ENCODE peak calls at places on chromosomes 5 and 9, in five cellular contexts. F is H9, D is IMR-90, U is H1, P is mesenchymal stem cell. L is an unnamed sample.

GRCh38 chr9:79801459-79801858 is 229.7 kb downstream of the TLE4 start:
- DNase-seq in U (no peak), F (no peak), P (peak; percentile 3), D (no peak), L (no peak)

GRCh38 chr9:110282023-110282766 is 25.9 kb upstream of the TXN start:
- DNase-seq in F (no peak), P (no peak), D (no peak), U (no peak), L (no peak)

GRCh38 chr9:120308495-120308894 is 271.5 kb downstream of the CDK5RAP2 start:
- DNase-seq in D (no peak), F (peak; percentile 62), P (no peak), U (no peak), L (no peak)

GRCh38 chr5:89936576-89936975 is 473.0 kb downstream of the CETN3 start:
- DNase-seq in P (no peak), U (no peak), D (no peak), F (no peak), L (no peak)

GRCh38 chr9:38112010-38112409 is 43.0 kb upstream of the SHB start:
- DNase-seq in F (no peak), P (no peak), U (no peak), D (no peak), L (no peak)

GRCh38 chr5:134948929-134949328 is 18.8 kb upstream of the CATSPER3 start:
- DNase-seq in D (peak; percentile 48), P (no peak), F (no peak), U (no peak), L (no peak)

GRCh38 chr5:21654-22233 is 70.2 kb upstream of the PLEKHG4B start:
- DNase-seq in F (no peak), U (no peak), P (no peak), D (peak; percentile 18), L (no peak)

GRCh38 chr5:74200560-74200959 is 440.0 kb downstream of the ENC1 start:
- DNase-seq in F (no peak), U (no peak), D (no peak), P (no peak), L (no peak)

GRCh38 chr9:33623658-33624586 is 99.9 kb downstream of the ANKRD18B start:
- DNase-seq in F (peak; percentile 86), P (peak; percentile 74), D (peak; percentile 67), U (peak; percentile 84), L (peak; percentile 76)

GRCh38 chr9:116952434-116952805 is 265.3 kb downstream of the TRIM32 start:
- DNase-seq in D (no peak), P (no peak), F (no peak), U (no peak), L (no peak)

GRCh38 chr5:73818357-73818756 is 192.4 kb downstream of the ARHGEF28 start:
- DNase-seq in U (no peak), P (no peak), F (no peak), D (peak; percentile 90), L (no peak)

GRCh38 chr9:99140685-99141314 is 35.9 kb downstream of the TGFBR1 start:
- DNase-seq in D (peak; percentile 67), U (no peak), P (peak; percentile 80), F (peak; percentile 54), L (peak; percentile 41)

GRCh38 chr9:117835798-117836197 is 131.6 kb downstream of the TLR4 start:
- DNase-seq in P (no peak), U (no peak), D (no peak), F (no peak), L (no peak)

GRCh38 chr5:1460054-1460682 is 14.9 kb upstream of the SLC6A3 start:
- DNase-seq in P (no peak), U (no peak), D (no peak), F (no peak), L (no peak)

GRCh38 chr5:17305964-17306725 is 88.7 kb downstream of the BASP1 start:
- DNase-seq in U (peak; percentile 49), F (peak; percentile 40), D (peak; percentile 84), P (peak; percentile 87), L (no peak)

GRCh38 chr9:19336166-19336565 is 43.9 kb downstream of the RPS6 start:
- DNase-seq in F (no peak), U (no peak), P (no peak), D (no peak), L (no peak)

GRCh38 chr9:91071185-91071990 is 269.8 kb downstream of the SYK start:
- DNase-seq in P (peak; percentile 97), D (peak; percentile 99), U (peak; percentile 41), F (no peak), L (no peak)

GRCh38 chr5:151665584-151665982 is 21.1 kb downstream of the SPARC start:
- DNase-seq in U (no peak), D (no peak), P (no peak), F (no peak), L (no peak)
- H3K4me2 ChIP-seq in U (no peak overlapping the region), D (no peak overlapping the region), P (no peak overlapping the region), F (no peak overlapping the region), L (no peak overlapping the region)

GRCh38 chr5:65721775-65722574 is at the start of the genes NLN and SGTB:
- DNase-seq in D (peak; percentile 66), P (peak; percentile 82), U (peak; percentile 93), F (peak; percentile 87), L (peak; percentile 86)
- H3K14ac ChIP-seq in D (peak within 1 kb of the TSS; percentile 89), P (no peak within 1 kb of the TSS), U (no peak within 1 kb of the TSS), F (peak within 1 kb of the TSS; percentile 95), L (peak within 1 kb of the TSS; percentile 90)

DNA sequence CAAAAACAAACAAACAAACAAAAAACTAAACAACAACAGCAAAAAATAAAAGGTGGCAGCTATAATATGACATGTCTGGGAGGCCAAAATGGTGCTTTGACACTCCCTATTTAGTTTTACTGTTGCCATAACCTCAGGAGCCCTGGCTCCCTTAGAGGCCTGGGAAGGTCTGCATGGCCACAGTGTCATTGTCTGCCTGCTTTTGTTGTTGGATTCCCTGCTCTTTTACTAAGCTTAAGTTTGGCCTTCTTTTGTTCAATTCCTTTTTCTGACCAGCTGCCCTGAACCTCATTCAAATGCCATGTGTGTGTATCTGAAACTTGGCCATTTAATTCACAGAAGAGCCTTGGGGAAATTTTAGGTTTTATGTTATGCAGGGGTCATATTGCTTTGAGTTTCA is 458.2 kb downstream of the TMEM232 start:
- DNase-seq in U (no peak), F (no peak), P (no peak), D (no peak), L (peak; percentile 69)
- H2BK15ac ChIP-seq in U (no peak overlapping the region), F (no peak overlapping the region), P (no peak overlapping the region), D (no peak overlapping the region), L (no peak overlapping the region)

DNA sequence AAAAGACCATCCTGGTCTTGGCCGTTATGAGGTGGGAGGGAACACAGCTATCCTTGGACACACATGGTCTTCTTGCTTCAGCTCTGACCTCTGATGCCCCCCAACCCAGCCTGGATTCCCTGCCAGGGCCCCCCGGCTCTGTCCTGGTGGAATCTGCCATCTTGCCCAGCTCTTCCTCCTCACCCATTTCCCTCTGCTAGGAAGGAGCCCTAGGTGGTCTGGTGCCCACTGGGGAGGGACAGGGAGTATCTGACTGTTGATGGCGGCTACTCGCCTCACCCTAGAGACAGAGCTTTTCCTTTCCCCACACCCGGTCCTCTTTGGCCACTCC is 30.1 kb downstream of the CXXC5 start:
- DNase-seq in P (no peak), D (no peak), F (no peak), U (no peak), L (no peak)
- H3K4me2 ChIP-seq in P (no peak overlapping the region), D (no peak overlapping the region), F (no peak overlapping the region), U (no peak overlapping the region), L (no peak overlapping the region)

DNA sequence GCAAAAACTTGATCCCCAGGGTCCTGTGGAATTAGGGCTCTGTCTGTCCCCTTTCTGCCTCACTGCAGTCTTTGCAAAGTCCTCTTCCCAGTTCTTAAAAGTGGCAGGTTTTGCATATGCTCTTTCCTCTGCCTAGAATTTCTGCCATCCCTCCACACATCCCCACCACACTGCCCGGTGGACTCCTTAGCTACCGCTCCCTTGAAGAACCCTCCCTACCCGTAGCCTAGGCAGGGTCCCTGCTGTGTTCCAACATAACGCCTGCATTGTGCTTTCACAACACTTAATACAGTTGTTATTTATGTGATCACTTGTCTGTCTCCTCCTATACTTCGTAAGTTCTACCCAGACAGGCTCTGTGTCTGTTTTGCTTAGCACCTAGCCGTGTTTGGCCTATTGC is 142.6 kb upstream of the DMRT1 start:
- DNase-seq in F (no peak), U (no peak), P (peak; percentile 6), D (no peak), L (no peak)
- H3K14ac ChIP-seq in F (no peak overlapping the region), U (no peak overlapping the region), P (no peak overlapping the region), D (peak overlapping the region; percentile 58), L (no peak overlapping the region)

GRCh38 chr9:3848445-3849114 is 322.8 kb upstream of the RFX3 start:
- DNase-seq in F (peak; percentile 80), U (peak; percentile 78), D (peak; percentile 34), P (peak; percentile 35), L (peak; percentile 68)
- H2BK15ac ChIP-seq in F (no peak overlapping the region), U (no peak overlapping the region), D (no peak overlapping the region), P (no peak overlapping the region), L (no peak overlapping the region)